ENCODE peak calls at places on chromosomes 1 and 21, in four cellular contexts. P, Q, R and O are unnamed samples.

GRCh38 chr1:47407481-47407880 is 8.6 kb upstream of the FOXE3 start:
- DNase-seq in P (peak; percentile 45), R (no peak), Q (peak; percentile 32), O (no peak)

GRCh38 chr1:172745014-172745413 is 86.1 kb downstream of the FASLG start:
- DNase-seq in R (peak; percentile 77), Q (peak; percentile 78), P (peak; percentile 89), O (peak; percentile 54)

GRCh38 chr1:14567056-14567455 is 31.4 kb upstream of the KAZN start:
- DNase-seq in P (no peak), R (peak; percentile 69), Q (peak; percentile 12), O (no peak)

GRCh38 chr1:79079770-79080169 is 73.2 kb upstream of the ADGRL4 start:
- DNase-seq in P (peak; percentile 93), R (peak; percentile 47), Q (peak; percentile 63), O (peak; percentile 73)

GRCh38 chr1:111489604-111490003 is 13.8 kb downstream of the ADORA3 start:
- DNase-seq in Q (no peak), R (no peak), P (no peak), O (no peak)

GRCh38 chr1:18951818-18952391 is 4.6 kb downstream of the IFFO2 start:
- DNase-seq in Q (peak; percentile 51), P (no peak), R (no peak), O (peak; percentile 81)

GRCh38 chr1:55049914-55050278 is 10.5 kb downstream of the PCSK9 start:
- DNase-seq in Q (no peak), P (peak; percentile 58), R (no peak), O (peak; percentile 83)

GRCh38 chr1:40929145-40929544 is 50.4 kb upstream of the CTPS1 start:
- DNase-seq in R (no peak), Q (no peak), P (peak; percentile 51), O (no peak)

GRCh38 chr1:212162635-212163034 is 122.6 kb upstream of the PPP2R5A start:
- DNase-seq in R (no peak), Q (peak; percentile 73), P (peak; percentile 80), O (peak; percentile 65)

GRCh38 chr1:93180723-93181613 is at the start of gene CCDC18:
- DNase-seq in P (peak; percentile 44), R (peak; percentile 66), Q (no peak), O (no peak)

GRCh38 chr1:14946567-14947285 is 206.8 kb upstream of the TMEM51 start:
- DNase-seq in P (peak; percentile 86), Q (peak; percentile 52), R (no peak), O (peak; percentile 91)

GRCh38 chr1:200095057-200095577 is 67.6 kb downstream of the NR5A2 start:
- DNase-seq in R (no peak), Q (peak; percentile 64), P (no peak), O (no peak)

GRCh38 chr1:193771596-193771995 is 585.2 kb upstream of the B3GALT2 start:
- DNase-seq in R (no peak), Q (no peak), P (no peak), O (no peak)

GRCh38 chr1:212070720-212071302 is 35.3 kb downstream of the DTL start:
- DNase-seq in P (peak; percentile 70), R (peak; percentile 45), Q (peak; percentile 25), O (peak; percentile 26)

GRCh38 chr1:213994888-213995287 is 7.1 kb downstream of the PROX1 start:
- DNase-seq in R (no peak), Q (no peak), P (no peak), O (no peak)

GRCh38 chr21:35120631-35121180 is 71.6 kb upstream of the RUNX1 start:
- DNase-seq in R (peak; percentile 11), Q (no peak), P (no peak), O (no peak)

GRCh38 chr1:228544021-228544850 is 57.1 kb downstream of the RNF187 start:
- DNase-seq in P (no peak), Q (peak; percentile 79), R (peak; percentile 32), O (no peak)

GRCh38 chr1:22428672-22429071 is 23.0 kb upstream of the ZBTB40 start:
- DNase-seq in R (peak; percentile 86), P (peak; percentile 59), Q (peak; percentile 46), O (no peak)

GRCh38 chr1:48627467-48627866 is 149.2 kb downstream of the BEND5 start:
- DNase-seq in Q (no peak), P (no peak), R (no peak), O (no peak)

GRCh38 chr1:159012495-159012894 is 2.8 kb downstream of the IFI16 start:
- DNase-seq in Q (peak; percentile 6), R (no peak), P (peak; percentile 24), O (no peak)

GRCh38 chr1:147243228-147243685 is 773 bp downstream of the CHD1L start:
- DNase-seq in Q (no peak), R (peak; percentile 68), P (peak; percentile 86), O (no peak)

GRCh38 chr1:43454270-43455011 is 710 bp upstream of the HYI start:
- DNase-seq in Q (peak; percentile 26), P (peak; percentile 81), R (peak; percentile 97), O (peak; percentile 95)

GRCh38 chr1:179079113-179079761 is 2.6 kb upstream of the TOR3A start:
- DNase-seq in R (peak; percentile 89), Q (peak; percentile 61), P (peak; percentile 81), O (peak; percentile 93)

GRCh38 chr1:1332774-1333480 is 1.8 kb downstream of the TAS1R3 start:
- DNase-seq in P (no peak), R (no peak), Q (peak; percentile 77), O (no peak)

GRCh38 chr1:82549851-82550250 is 749.1 kb downstream of the ADGRL2 start:
- DNase-seq in Q (no peak), P (no peak), R (no peak), O (no peak)

GRCh38 chr1:173127369-173128307 is 76.9 kb upstream of the TNFSF18 start:
- DNase-seq in Q (no peak), R (no peak), P (no peak), O (no peak)

GRCh38 chr1:29253180-29253579 is 16.9 kb downstream of the PTPRU start:
- DNase-seq in Q (no peak), P (no peak), R (no peak), O (no peak)

GRCh38 chr21:17834639-17835354 is 15.6 kb upstream of the C21orf91 start:
- DNase-seq in R (no peak), P (no peak), Q (no peak), O (no peak)

GRCh38 chr21:20253261-20253660 is 744.9 kb upstream of the NCAM2 start:
- DNase-seq in Q (no peak), P (no peak), R (no peak), O (no peak)

GRCh38 chr1:155218854-155219591 is 10.5 kb downstream of the MTX1 start:
- DNase-seq in P (peak; percentile 69), R (peak; percentile 87), Q (peak; percentile 43), O (peak; percentile 90)

GRCh38 chr1:214031267-214031650 is 43.5 kb downstream of the PROX1 start:
- DNase-seq in P (no peak), Q (no peak), R (peak; percentile 70), O (no peak)

DNA sequence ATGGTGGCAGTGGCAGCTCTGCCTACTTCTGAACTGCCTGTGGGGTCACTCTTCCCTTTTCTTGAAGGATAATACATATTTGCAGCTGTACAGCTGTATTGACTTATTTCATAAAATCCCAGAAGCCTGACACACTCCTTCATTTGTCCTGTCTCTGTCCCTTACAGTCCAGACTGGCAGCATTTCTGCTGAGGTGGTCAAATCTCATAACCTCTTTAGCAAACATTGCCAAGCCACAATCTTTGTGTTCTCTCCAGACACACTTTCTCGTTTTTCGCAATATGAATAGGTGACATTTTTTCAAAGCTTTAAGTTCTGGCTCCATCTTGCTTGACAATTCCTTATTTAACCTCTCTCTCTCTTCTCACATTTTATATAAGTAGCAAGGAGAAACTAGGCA is 15.2 kb downstream of the LY9 start:
- DNase-seq in Q (no peak), P (no peak), R (no peak), O (no peak)
- TF ChIP-seq CTCF in Q (no peak), P (no peak), R (no peak), O (no peak)

GRCh38 chr1:150876111-150876434 is 326 bp downstream of the ARNT start:
- DNase-seq in P (peak; percentile 49), R (peak; percentile 81), Q (peak; percentile 45), O (peak; percentile 57)
- H3K4me2 ChIP-seq in P (peak overlapping the region; percentile 99), R (peak overlapping the region; percentile 89), Q (peak overlapping the region; percentile 93), O (peak overlapping the region; percentile 94)

GRCh38 chr1:35573776-35574654 is 901 bp downstream of the TFAP2E start:
- DNase-seq in Q (no peak), P (no peak), R (peak; percentile 63), O (no peak)
- H3K4me3 ChIP-seq in Q (peak overlapping the region; percentile 68), P (peak overlapping the region; percentile 48), R (peak overlapping the region; percentile 84), O (peak overlapping the region; percentile 78)

GRCh38 chr1:9691108-9691445 is 39.5 kb downstream of the PIK3CD start:
- DNase-seq in P (peak; percentile 41), Q (no peak), R (no peak), O (peak; percentile 85)

GRCh38 chr1:9689011-9689706 is 37.6 kb downstream of the PIK3CD start:
- DNase-seq in Q (peak; percentile 66), P (peak; percentile 52), R (peak; percentile 94), O (peak; percentile 94)

GRCh38 chr1:9690440-9691107 is 39.0 kb downstream of the PIK3CD start:
- DNase-seq in P (no peak), R (peak; percentile 43), Q (no peak), O (peak; percentile 55)

GRCh38 chr1:9688599-9688998 is 37.1 kb downstream of the PIK3CD start:
- DNase-seq in Q (no peak), P (no peak), R (no peak), O (no peak)

DNA sequence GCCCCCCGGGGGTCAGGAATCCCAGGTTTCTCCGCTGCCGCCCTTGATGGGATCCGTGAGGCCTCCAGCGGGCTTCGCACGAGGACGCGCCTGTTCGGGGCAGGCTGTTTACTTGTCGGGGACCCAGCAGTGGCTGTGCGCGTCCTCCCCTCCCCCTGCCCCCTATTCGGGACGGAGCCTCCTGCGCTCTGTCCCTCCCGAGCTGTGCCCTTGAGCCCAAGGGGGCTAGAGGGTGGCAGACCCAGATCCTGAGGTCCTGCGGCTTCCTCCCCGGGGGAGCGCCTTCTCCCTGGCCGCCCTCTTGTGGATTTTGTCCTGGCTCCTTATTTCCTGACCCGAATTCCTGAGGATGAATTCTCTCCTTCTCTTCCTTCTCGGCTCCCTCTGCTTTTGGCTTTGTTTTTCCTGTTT is 38.4 kb downstream of the PIK3CD start:
- DNase-seq in Q (no peak), R (peak; percentile 80), P (no peak), O (peak; percentile 78)
- TF ChIP-seq CTCF in Q (peak; percentile 31), R (no peak), P (peak; percentile 23), O (peak; percentile 13)

GRCh38 chr1:115781830-115782229 is 13.3 kb upstream of the CASQ2 start:
- DNase-seq in P (no peak), R (no peak), Q (no peak), O (no peak)

GRCh38 chr1:115782571-115783281 is 14.2 kb upstream of the CASQ2 start:
- DNase-seq in Q (peak; percentile 97), R (peak; percentile 47), P (peak; percentile 45), O (peak; percentile 67)

GRCh38 chr1:115783311-115783710 is 14.8 kb upstream of the CASQ2 start:
- DNase-seq in Q (no peak), P (no peak), R (no peak), O (no peak)

GRCh38 chr1:115781343-115781742 is 12.8 kb upstream of the CASQ2 start:
- DNase-seq in R (no peak), Q (peak; percentile 95), P (no peak), O (peak; percentile 66)
- H3K4me2 ChIP-seq in R (no peak overlapping the region), Q (peak overlapping the region; percentile 63), P (no peak overlapping the region), O (no peak overlapping the region)

GRCh38 chr21:42939581-42940413 is 14.4 kb upstream of the ERVH48-1 start:
- DNase-seq in P (peak; percentile 99), Q (peak; percentile 97), R (no peak), O (peak; percentile 96)
- H3K4me3 ChIP-seq in P (peak overlapping the region; percentile 26), Q (peak overlapping the region; percentile 2), R (no peak overlapping the region), O (peak overlapping the region; percentile 6)